ENCODE peak calls at places on chromosomes 11 and 22, in seven cellular contexts. One of them, this sample, is unnamed.

GRCh38 chr11:75151346-75152047 is 590 bp downstream of the SLCO2B1 start:
- DNase-seq in NCI-H510A: no peak
- DNase-seq in OCI-M1: no peak
- DNase-seq in cerebellar cortex: no peak
- DNase-seq in amniotic stem cell: no peak
- DNase-seq in naive thymus-derived CD8-positive, alpha-beta T cell: no peak
- DNase-seq in stomach: no peak
- DNase-seq in this sample: no peak

GRCh38 chr11:14422052-14422813 is 63.2 kb upstream of the RRAS2 start:
- DNase-seq in NCI-H510A: peak
- DNase-seq in OCI-M1: peak
- DNase-seq in cerebellar cortex: peak
- DNase-seq in amniotic stem cell: peak
- DNase-seq in naive thymus-derived CD8-positive, alpha-beta T cell: no peak
- DNase-seq in stomach: peak
- DNase-seq in this sample: no peak

GRCh38 chr11:83072689-83073242 is 1.1 kb upstream of the RAB30 start:
- DNase-seq in NCI-H510A: no peak
- DNase-seq in OCI-M1: no peak
- DNase-seq in cerebellar cortex: no peak
- DNase-seq in amniotic stem cell: no peak
- DNase-seq in naive thymus-derived CD8-positive, alpha-beta T cell: no peak
- DNase-seq in stomach: no peak
- DNase-seq in this sample: no peak

GRCh38 chr22:40648386-40648785 is 11.9 kb upstream of the MRTFA start:
- DNase-seq in NCI-H510A: no peak
- DNase-seq in OCI-M1: no peak
- DNase-seq in cerebellar cortex: no peak
- DNase-seq in amniotic stem cell: no peak
- DNase-seq in naive thymus-derived CD8-positive, alpha-beta T cell: no peak
- DNase-seq in stomach: no peak
- DNase-seq in this sample: no peak

GRCh38 chr11:111574373-111575230 is 27.6 kb upstream of the SIK2 start:
- DNase-seq in NCI-H510A: no peak
- DNase-seq in OCI-M1: peak
- DNase-seq in cerebellar cortex: peak
- DNase-seq in amniotic stem cell: no peak
- DNase-seq in naive thymus-derived CD8-positive, alpha-beta T cell: peak
- DNase-seq in stomach: no peak
- DNase-seq in this sample: peak

GRCh38 chr11:118380571-118380970 is 20.8 kb upstream of the ATP5MG start:
- DNase-seq in NCI-H510A: no peak
- DNase-seq in OCI-M1: no peak
- DNase-seq in cerebellar cortex: no peak
- DNase-seq in amniotic stem cell: no peak
- DNase-seq in naive thymus-derived CD8-positive, alpha-beta T cell: no peak
- DNase-seq in stomach: no peak
- DNase-seq in this sample: no peak

GRCh38 chr11:12090761-12091261 is 19.6 kb upstream of the MICAL2 start:
- DNase-seq in NCI-H510A: no peak
- DNase-seq in OCI-M1: no peak
- DNase-seq in cerebellar cortex: no peak
- DNase-seq in amniotic stem cell: no peak
- DNase-seq in naive thymus-derived CD8-positive, alpha-beta T cell: no peak
- DNase-seq in stomach: peak
- DNase-seq in this sample: no peak

GRCh38 chr11:44859528-44859925 is 91.2 kb downstream of the TP53I11 start:
- DNase-seq in NCI-H510A: no peak
- DNase-seq in OCI-M1: no peak
- DNase-seq in cerebellar cortex: no peak
- DNase-seq in amniotic stem cell: no peak
- DNase-seq in naive thymus-derived CD8-positive, alpha-beta T cell: no peak
- DNase-seq in stomach: no peak
- DNase-seq in this sample: no peak

GRCh38 chr11:114180301-114181055 is 115.7 kb upstream of the NNMT start:
- DNase-seq in NCI-H510A: peak
- DNase-seq in OCI-M1: peak
- DNase-seq in cerebellar cortex: peak
- DNase-seq in amniotic stem cell: no peak
- DNase-seq in naive thymus-derived CD8-positive, alpha-beta T cell: peak
- DNase-seq in stomach: peak
- DNase-seq in this sample: no peak

GRCh38 chr22:46000081-46001027 is 23.4 kb upstream of the WNT7B start:
- DNase-seq in NCI-H510A: no peak
- DNase-seq in OCI-M1: no peak
- DNase-seq in cerebellar cortex: no peak
- DNase-seq in amniotic stem cell: no peak
- DNase-seq in naive thymus-derived CD8-positive, alpha-beta T cell: no peak
- DNase-seq in stomach: no peak
- DNase-seq in this sample: no peak

GRCh38 chr11:132894598-132894997 is 637.7 kb downstream of the OPCML start:
- DNase-seq in NCI-H510A: no peak
- DNase-seq in OCI-M1: no peak
- DNase-seq in cerebellar cortex: no peak
- DNase-seq in amniotic stem cell: no peak
- DNase-seq in naive thymus-derived CD8-positive, alpha-beta T cell: no peak
- DNase-seq in stomach: no peak
- DNase-seq in this sample: no peak

GRCh38 chr22:45686004-45686403 is 14.4 kb downstream of the ATXN10 start:
- DNase-seq in NCI-H510A: no peak
- DNase-seq in OCI-M1: no peak
- DNase-seq in cerebellar cortex: no peak
- DNase-seq in amniotic stem cell: no peak
- DNase-seq in naive thymus-derived CD8-positive, alpha-beta T cell: no peak
- DNase-seq in stomach: no peak
- DNase-seq in this sample: no peak

GRCh38 chr11:104602643-104603042 is 295.6 kb downstream of the CASP12 start:
- DNase-seq in NCI-H510A: no peak
- DNase-seq in OCI-M1: no peak
- DNase-seq in cerebellar cortex: no peak
- DNase-seq in amniotic stem cell: no peak
- DNase-seq in naive thymus-derived CD8-positive, alpha-beta T cell: no peak
- DNase-seq in stomach: no peak
- DNase-seq in this sample: no peak

GRCh38 chr11:113411536-113411935 is 24.0 kb downstream of the ANKK1 start:
- DNase-seq in NCI-H510A: no peak
- DNase-seq in OCI-M1: no peak
- DNase-seq in cerebellar cortex: no peak
- DNase-seq in amniotic stem cell: no peak
- DNase-seq in naive thymus-derived CD8-positive, alpha-beta T cell: no peak
- DNase-seq in stomach: no peak
- DNase-seq in this sample: no peak

GRCh38 chr11:111733655-111734088 is 32.5 kb downstream of the PPP2R1B start:
- DNase-seq in NCI-H510A: no peak
- DNase-seq in OCI-M1: no peak
- DNase-seq in cerebellar cortex: peak
- DNase-seq in amniotic stem cell: no peak
- DNase-seq in naive thymus-derived CD8-positive, alpha-beta T cell: no peak
- DNase-seq in stomach: no peak
- DNase-seq in this sample: no peak

GRCh38 chr11:43935131-43935979 is 7.1 kb upstream of the C11orf96 start:
- DNase-seq in NCI-H510A: no peak
- DNase-seq in OCI-M1: no peak
- DNase-seq in cerebellar cortex: no peak
- DNase-seq in amniotic stem cell: no peak
- DNase-seq in naive thymus-derived CD8-positive, alpha-beta T cell: no peak
- DNase-seq in stomach: no peak
- DNase-seq in this sample: no peak

GRCh38 chr22:16965560-16965959 is 42.5 kb downstream of the GAB4 start:
- DNase-seq in NCI-H510A: no peak
- DNase-seq in OCI-M1: no peak
- DNase-seq in cerebellar cortex: no peak
- DNase-seq in amniotic stem cell: no peak
- DNase-seq in naive thymus-derived CD8-positive, alpha-beta T cell: no peak
- DNase-seq in stomach: no peak
- DNase-seq in this sample: no peak

GRCh38 chr11:33685061-33685460 is 15.6 kb downstream of the C11orf91 start:
- DNase-seq in NCI-H510A: no peak
- DNase-seq in OCI-M1: no peak
- DNase-seq in cerebellar cortex: no peak
- DNase-seq in amniotic stem cell: no peak
- DNase-seq in naive thymus-derived CD8-positive, alpha-beta T cell: no peak
- DNase-seq in stomach: no peak
- DNase-seq in this sample: no peak

GRCh38 chr11:47415949-47416472 is 7.6 kb downstream of the SLC39A13 start:
- DNase-seq in NCI-H510A: no peak
- DNase-seq in OCI-M1: no peak
- DNase-seq in cerebellar cortex: no peak
- DNase-seq in amniotic stem cell: peak
- DNase-seq in naive thymus-derived CD8-positive, alpha-beta T cell: no peak
- DNase-seq in stomach: peak
- DNase-seq in this sample: no peak

GRCh38 chr11:83566948-83567347 is 280.8 kb upstream of the CCDC90B start:
- DNase-seq in NCI-H510A: no peak
- DNase-seq in OCI-M1: no peak
- DNase-seq in cerebellar cortex: no peak
- DNase-seq in amniotic stem cell: peak
- DNase-seq in naive thymus-derived CD8-positive, alpha-beta T cell: no peak
- DNase-seq in stomach: no peak
- DNase-seq in this sample: no peak

GRCh38 chr22:50314455-50315288 is 7.2 kb upstream of the PLXNB2 start:
- DNase-seq in NCI-H510A: peak
- DNase-seq in OCI-M1: peak
- DNase-seq in cerebellar cortex: no peak
- DNase-seq in amniotic stem cell: no peak
- DNase-seq in naive thymus-derived CD8-positive, alpha-beta T cell: peak
- DNase-seq in stomach: peak
- DNase-seq in this sample: peak

GRCh38 chr11:116272181-116272789 is 500.5 kb downstream of the BUD13 start:
- DNase-seq in NCI-H510A: no peak
- DNase-seq in OCI-M1: no peak
- DNase-seq in cerebellar cortex: no peak
- DNase-seq in amniotic stem cell: no peak
- DNase-seq in naive thymus-derived CD8-positive, alpha-beta T cell: no peak
- DNase-seq in stomach: no peak
- DNase-seq in this sample: no peak

GRCh38 chr11:77524539-77524938 is 50.6 kb upstream of the PAK1 start:
- DNase-seq in NCI-H510A: no peak
- DNase-seq in OCI-M1: no peak
- DNase-seq in cerebellar cortex: no peak
- DNase-seq in amniotic stem cell: no peak
- DNase-seq in naive thymus-derived CD8-positive, alpha-beta T cell: no peak
- DNase-seq in stomach: no peak
- DNase-seq in this sample: no peak

GRCh38 chr22:17313591-17313990 is 55.7 kb upstream of the CECR2 start:
- DNase-seq in NCI-H510A: no peak
- DNase-seq in OCI-M1: no peak
- DNase-seq in cerebellar cortex: no peak
- DNase-seq in amniotic stem cell: no peak
- DNase-seq in naive thymus-derived CD8-positive, alpha-beta T cell: no peak
- DNase-seq in stomach: peak
- DNase-seq in this sample: no peak